ENCODE peak calls at places on chromosomes 12 and 14, in seven cellular contexts. One of them, this sample, is unnamed.

GRCh38 chr12:13534645-13535398 is 338.3 kb downstream of the EMP1 start:
- DNase-seq in choroid plexus epithelial cell: peak
- DNase-seq in fibroblast of lung: peak
- DNase-seq in GM12878: no peak
- DNase-seq in coronary artery: no peak
- DNase-seq in cardiac muscle cell: peak
- DNase-seq in dorsolateral prefrontal cortex: peak
- DNase-seq in this sample: peak

GRCh38 chr12:54977155-54977554 is 7.4 kb downstream of the TESPA1 start:
- DNase-seq in fibroblast of lung: peak
- DNase-seq in choroid plexus epithelial cell: peak
- DNase-seq in coronary artery: no peak
- DNase-seq in cardiac muscle cell: no peak
- DNase-seq in dorsolateral prefrontal cortex: no peak
- DNase-seq in GM12878: no peak
- DNase-seq in this sample: peak

GRCh38 chr12:39427360-39427808 is 15.5 kb downstream of the KIF21A start:
- DNase-seq in fibroblast of lung: peak
- DNase-seq in cardiac muscle cell: no peak
- DNase-seq in choroid plexus epithelial cell: no peak
- DNase-seq in GM12878: no peak
- DNase-seq in coronary artery: no peak
- DNase-seq in dorsolateral prefrontal cortex: no peak
- DNase-seq in this sample: peak

GRCh38 chr14:61475316-61475715 is 153.9 kb downstream of the PRKCH start:
- DNase-seq in choroid plexus epithelial cell: peak
- DNase-seq in cardiac muscle cell: peak
- DNase-seq in GM12878: no peak
- DNase-seq in fibroblast of lung: peak
- DNase-seq in dorsolateral prefrontal cortex: no peak
- DNase-seq in coronary artery: no peak
- DNase-seq in this sample: peak

GRCh38 chr14:72745991-72746980 is 147.6 kb downstream of the DPF3 start:
- DNase-seq in cardiac muscle cell: no peak
- DNase-seq in choroid plexus epithelial cell: peak
- DNase-seq in coronary artery: no peak
- DNase-seq in GM12878: no peak
- DNase-seq in fibroblast of lung: peak
- DNase-seq in dorsolateral prefrontal cortex: no peak
- DNase-seq in this sample: peak

GRCh38 chr14:83777516-83777915 is 1752.4 kb upstream of the FLRT2 start:
- DNase-seq in coronary artery: no peak
- DNase-seq in dorsolateral prefrontal cortex: no peak
- DNase-seq in fibroblast of lung: peak
- DNase-seq in cardiac muscle cell: no peak
- DNase-seq in choroid plexus epithelial cell: peak
- DNase-seq in GM12878: no peak
- DNase-seq in this sample: no peak

GRCh38 chr12:68175566-68176033 is 16.1 kb upstream of the IFNG start:
- DNase-seq in coronary artery: no peak
- DNase-seq in fibroblast of lung: no peak
- DNase-seq in choroid plexus epithelial cell: no peak
- DNase-seq in dorsolateral prefrontal cortex: no peak
- DNase-seq in cardiac muscle cell: no peak
- DNase-seq in GM12878: peak
- DNase-seq in this sample: no peak

GRCh38 chr12:25123126-25123525 is 71.8 kb downstream of the DNAI7 start:
- DNase-seq in fibroblast of lung: no peak
- DNase-seq in coronary artery: no peak
- DNase-seq in cardiac muscle cell: no peak
- DNase-seq in choroid plexus epithelial cell: no peak
- DNase-seq in GM12878: no peak
- DNase-seq in dorsolateral prefrontal cortex: no peak
- DNase-seq in this sample: no peak

GRCh38 chr12:58576071-58576470 is 344.2 kb downstream of the LRIG3 start:
- DNase-seq in coronary artery: no peak
- DNase-seq in GM12878: no peak
- DNase-seq in fibroblast of lung: no peak
- DNase-seq in choroid plexus epithelial cell: no peak
- DNase-seq in dorsolateral prefrontal cortex: no peak
- DNase-seq in cardiac muscle cell: no peak
- DNase-seq in this sample: no peak

GRCh38 chr12:115396567-115396966 is 712.6 kb upstream of the TBX3 start:
- DNase-seq in dorsolateral prefrontal cortex: no peak
- DNase-seq in coronary artery: no peak
- DNase-seq in choroid plexus epithelial cell: no peak
- DNase-seq in GM12878: no peak
- DNase-seq in fibroblast of lung: no peak
- DNase-seq in cardiac muscle cell: no peak
- DNase-seq in this sample: no peak

GRCh38 chr12:115398311-115398781 is 714.4 kb upstream of the TBX3 start:
- DNase-seq in coronary artery: no peak
- DNase-seq in cardiac muscle cell: peak
- DNase-seq in dorsolateral prefrontal cortex: no peak
- DNase-seq in fibroblast of lung: no peak
- DNase-seq in choroid plexus epithelial cell: no peak
- DNase-seq in GM12878: no peak
- DNase-seq in this sample: peak

GRCh38 chr12:115400011-115400410 is 716.0 kb upstream of the TBX3 start:
- DNase-seq in choroid plexus epithelial cell: no peak
- DNase-seq in GM12878: no peak
- DNase-seq in coronary artery: no peak
- DNase-seq in fibroblast of lung: no peak
- DNase-seq in cardiac muscle cell: no peak
- DNase-seq in dorsolateral prefrontal cortex: no peak
- DNase-seq in this sample: no peak

GRCh38 chr12:115394498-115395220 is 710.7 kb upstream of the TBX3 start:
- DNase-seq in fibroblast of lung: no peak
- DNase-seq in dorsolateral prefrontal cortex: no peak
- DNase-seq in cardiac muscle cell: no peak
- DNase-seq in GM12878: no peak
- DNase-seq in choroid plexus epithelial cell: no peak
- DNase-seq in coronary artery: no peak
- DNase-seq in this sample: peak
- H3K4me3 ChIP-seq in fibroblast of lung: no peak
- H3K4me3 ChIP-seq in dorsolateral prefrontal cortex: no peak
- H3K4me3 ChIP-seq in cardiac muscle cell: no peak
- H3K4me3 ChIP-seq in GM12878: no peak
- H3K4me3 ChIP-seq in choroid plexus epithelial cell: no peak
- H3K4me3 ChIP-seq in coronary artery: no peak
- H3K4me3 ChIP-seq in this sample: no peak

GRCh38 chr14:77097689-77098469 is at the start of gene CIPC:
- DNase-seq in fibroblast of lung: peak
- DNase-seq in cardiac muscle cell: peak
- DNase-seq in GM12878: peak
- DNase-seq in coronary artery: peak
- DNase-seq in choroid plexus epithelial cell: peak
- DNase-seq in dorsolateral prefrontal cortex: peak
- DNase-seq in this sample: peak
- TF ChIP-seq CTCF in fibroblast of lung: no peak
- TF ChIP-seq CTCF in cardiac muscle cell: no peak
- TF ChIP-seq CTCF in GM12878: peak
- TF ChIP-seq CTCF in coronary artery: no peak
- TF ChIP-seq CTCF in choroid plexus epithelial cell: no peak
- TF ChIP-seq CTCF in dorsolateral prefrontal cortex: peak
- TF ChIP-seq CTCF in this sample: no peak

GRCh38 chr12:106764738-106765137 is 9.7 kb upstream of the RIC8B start:
- DNase-seq in dorsolateral prefrontal cortex: peak
- DNase-seq in cardiac muscle cell: no peak
- DNase-seq in fibroblast of lung: no peak
- DNase-seq in GM12878: no peak
- DNase-seq in coronary artery: no peak
- DNase-seq in choroid plexus epithelial cell: peak
- DNase-seq in this sample: peak

GRCh38 chr12:106760184-106760531 is 14.3 kb upstream of the RIC8B start:
- DNase-seq in cardiac muscle cell: peak
- DNase-seq in coronary artery: no peak
- DNase-seq in choroid plexus epithelial cell: peak
- DNase-seq in GM12878: peak
- DNase-seq in fibroblast of lung: peak
- DNase-seq in dorsolateral prefrontal cortex: no peak
- DNase-seq in this sample: no peak

GRCh38 chr12:106758349-106758951 is 16.0 kb upstream of the RIC8B start:
- DNase-seq in GM12878: no peak
- DNase-seq in dorsolateral prefrontal cortex: no peak
- DNase-seq in fibroblast of lung: no peak
- DNase-seq in choroid plexus epithelial cell: no peak
- DNase-seq in cardiac muscle cell: no peak
- DNase-seq in coronary artery: no peak
- DNase-seq in this sample: no peak

GRCh38 chr12:106757623-106758348 is 16.7 kb upstream of the RIC8B start:
- DNase-seq in fibroblast of lung: no peak
- DNase-seq in dorsolateral prefrontal cortex: no peak
- DNase-seq in cardiac muscle cell: peak
- DNase-seq in GM12878: no peak
- DNase-seq in choroid plexus epithelial cell: no peak
- DNase-seq in coronary artery: no peak
- DNase-seq in this sample: no peak

GRCh38 chr12:106759526-106760183 is 14.8 kb upstream of the RIC8B start:
- DNase-seq in GM12878: no peak
- DNase-seq in choroid plexus epithelial cell: no peak
- DNase-seq in fibroblast of lung: no peak
- DNase-seq in dorsolateral prefrontal cortex: no peak
- DNase-seq in coronary artery: no peak
- DNase-seq in cardiac muscle cell: no peak
- DNase-seq in this sample: no peak
- H3K4me3 ChIP-seq in GM12878: peak
- H3K4me3 ChIP-seq in choroid plexus epithelial cell: no peak
- H3K4me3 ChIP-seq in fibroblast of lung: no peak
- H3K4me3 ChIP-seq in dorsolateral prefrontal cortex: no peak
- H3K4me3 ChIP-seq in coronary artery: peak
- H3K4me3 ChIP-seq in cardiac muscle cell: no peak
- H3K4me3 ChIP-seq in this sample: no peak

GRCh38 chr12:111984820-111985219 is 28.1 kb downstream of the TMEM116 start:
- DNase-seq in GM12878: no peak
- DNase-seq in cardiac muscle cell: no peak
- DNase-seq in dorsolateral prefrontal cortex: no peak
- DNase-seq in coronary artery: no peak
- DNase-seq in choroid plexus epithelial cell: no peak
- DNase-seq in fibroblast of lung: no peak
- DNase-seq in this sample: no peak

GRCh38 chr12:111976291-111976690 is 36.7 kb downstream of the TMEM116 start:
- DNase-seq in fibroblast of lung: no peak
- DNase-seq in dorsolateral prefrontal cortex: no peak
- DNase-seq in GM12878: no peak
- DNase-seq in coronary artery: no peak
- DNase-seq in choroid plexus epithelial cell: peak
- DNase-seq in cardiac muscle cell: no peak
- DNase-seq in this sample: no peak

GRCh38 chr12:111978545-111978944 is 34.4 kb downstream of the TMEM116 start:
- DNase-seq in dorsolateral prefrontal cortex: no peak
- DNase-seq in GM12878: no peak
- DNase-seq in choroid plexus epithelial cell: no peak
- DNase-seq in cardiac muscle cell: no peak
- DNase-seq in coronary artery: no peak
- DNase-seq in fibroblast of lung: no peak
- DNase-seq in this sample: no peak

GRCh38 chr12:111976860-111977259 is 36.1 kb downstream of the TMEM116 start:
- DNase-seq in cardiac muscle cell: no peak
- DNase-seq in fibroblast of lung: no peak
- DNase-seq in coronary artery: no peak
- DNase-seq in GM12878: no peak
- DNase-seq in choroid plexus epithelial cell: no peak
- DNase-seq in dorsolateral prefrontal cortex: no peak
- DNase-seq in this sample: no peak

DNA sequence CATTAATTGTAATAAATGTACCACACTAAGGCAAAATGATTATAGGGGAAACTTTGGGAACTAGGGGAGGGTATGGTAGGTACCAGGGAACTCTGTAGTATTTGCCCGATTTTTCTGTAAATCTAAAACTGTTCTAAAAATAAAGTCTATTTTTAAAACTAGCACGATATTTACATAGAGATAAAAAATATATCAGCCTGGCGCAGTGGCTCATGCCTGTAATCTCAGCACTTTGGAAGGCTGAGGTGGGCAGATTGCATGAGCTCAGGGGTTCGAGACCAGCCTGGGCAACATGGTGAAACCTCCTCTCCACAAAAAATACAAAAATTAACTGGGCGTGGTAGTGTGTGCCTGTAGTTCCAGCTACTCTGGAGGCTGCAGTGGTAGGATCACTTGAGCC is 32.4 kb downstream of the TMEM116 start:
- DNase-seq in dorsolateral prefrontal cortex: no peak
- DNase-seq in cardiac muscle cell: no peak
- DNase-seq in fibroblast of lung: no peak
- DNase-seq in coronary artery: no peak
- DNase-seq in GM12878: no peak
- DNase-seq in choroid plexus epithelial cell: no peak
- DNase-seq in this sample: no peak
- TF ChIP-seq CTCF in dorsolateral prefrontal cortex: no peak
- TF ChIP-seq CTCF in cardiac muscle cell: no peak
- TF ChIP-seq CTCF in fibroblast of lung: no peak
- TF ChIP-seq CTCF in coronary artery: no peak
- TF ChIP-seq CTCF in GM12878: no peak
- TF ChIP-seq CTCF in choroid plexus epithelial cell: no peak
- TF ChIP-seq CTCF in this sample: no peak

GRCh38 chr14:90828642-90829487 is 12.6 kb upstream of the TTC7B start:
- DNase-seq in coronary artery: no peak
- DNase-seq in dorsolateral prefrontal cortex: no peak
- DNase-seq in choroid plexus epithelial cell: peak
- DNase-seq in GM12878: no peak
- DNase-seq in cardiac muscle cell: no peak
- DNase-seq in fibroblast of lung: no peak
- DNase-seq in this sample: no peak
- H3K4me3 ChIP-seq in coronary artery: peak
- H3K4me3 ChIP-seq in dorsolateral prefrontal cortex: peak
- H3K4me3 ChIP-seq in choroid plexus epithelial cell: no peak
- H3K4me3 ChIP-seq in GM12878: peak
- H3K4me3 ChIP-seq in cardiac muscle cell: no peak
- H3K4me3 ChIP-seq in fibroblast of lung: no peak
- H3K4me3 ChIP-seq in this sample: peak

DNA sequence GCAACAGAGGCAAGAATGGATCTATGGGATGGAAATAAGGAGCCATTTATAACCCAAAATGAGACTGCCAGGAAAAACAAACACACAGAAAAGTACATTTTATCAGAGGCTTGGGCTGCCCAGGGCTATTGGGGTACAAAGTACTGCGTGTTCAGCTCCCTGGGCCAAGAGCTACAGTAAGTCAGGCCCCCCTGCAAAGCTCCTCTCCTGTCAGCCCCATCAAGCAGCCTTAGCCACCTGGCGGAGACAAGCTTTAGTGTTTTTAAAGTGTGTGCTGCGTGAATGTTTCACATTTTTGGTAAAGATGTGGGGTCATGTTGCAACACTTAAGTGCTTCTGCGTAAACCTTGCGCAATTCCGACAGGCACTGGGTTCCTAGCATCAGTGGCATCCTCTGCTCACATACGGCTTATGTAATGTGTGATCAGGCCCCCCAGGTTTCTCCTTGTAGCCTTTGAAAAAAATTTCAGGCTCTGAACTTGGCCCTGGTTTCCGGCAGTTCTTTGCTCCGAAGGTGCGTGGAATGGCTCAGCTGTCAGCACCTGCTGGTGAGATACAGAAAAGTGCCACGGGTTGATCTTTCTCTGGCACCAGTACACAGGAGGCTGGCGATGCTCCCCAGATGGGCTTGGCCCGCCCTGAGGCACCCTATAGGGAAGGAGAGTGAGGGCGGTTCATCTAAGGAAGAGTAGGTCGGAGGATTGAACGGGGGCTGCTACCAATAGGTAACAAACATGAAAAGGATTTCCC is 198.7 kb upstream of the EEA1 start:
- DNase-seq in cardiac muscle cell: peak
- DNase-seq in fibroblast of lung: peak
- DNase-seq in choroid plexus epithelial cell: peak
- DNase-seq in coronary artery: peak
- DNase-seq in GM12878: no peak
- DNase-seq in dorsolateral prefrontal cortex: no peak
- DNase-seq in this sample: peak
- TF ChIP-seq CTCF in cardiac muscle cell: peak
- TF ChIP-seq CTCF in fibroblast of lung: no peak
- TF ChIP-seq CTCF in choroid plexus epithelial cell: peak
- TF ChIP-seq CTCF in coronary artery: peak
- TF ChIP-seq CTCF in GM12878: no peak
- TF ChIP-seq CTCF in dorsolateral prefrontal cortex: no peak
- TF ChIP-seq CTCF in this sample: peak